ENCODE peak calls at places on chromosomes 3 and 15, in eight cellular contexts. I, G, T, F, P, A, J and E are unnamed samples.

GRCh38 chr3:159881828-159882309 is 106.8 kb upstream of the IL12A start:
- DNase-seq in T (no peak), A (peak), G (no peak), J (no peak), P (peak), F (peak), I (peak), E (peak)

GRCh38 chr3:178325330-178325729 is 210.9 kb upstream of the KCNMB2 start:
- DNase-seq in F (no peak), P (peak), I (peak), A (peak), T (no peak), G (peak), J (no peak), E (peak)

GRCh38 chr3:109325657-109326056 is 9.3 kb upstream of the DPPA2 start:
- DNase-seq in I (no peak), F (no peak), P (no peak), G (no peak), A (no peak), T (no peak), J (no peak), E (no peak)

GRCh38 chr3:23966308-23966707 is 21.2 kb downstream of the NR1D2 start:
- DNase-seq in J (no peak), T (no peak), I (peak), G (no peak), F (no peak), P (peak), A (no peak), E (peak)

GRCh38 chr15:100247228-100248225 is 94.2 kb downstream of the ADAMTS17 start:
- DNase-seq in J (no peak), T (no peak), F (no peak), P (no peak), A (no peak), G (no peak), I (no peak), E (no peak)

GRCh38 chr3:53168175-53168923 is 7.3 kb downstream of the PRKCD start:
- DNase-seq in T (no peak), G (no peak), P (no peak), I (no peak), J (no peak), A (no peak), F (peak), E (no peak)

GRCh38 chr3:127182848-127183714 is 9.8 kb upstream of the PRR23E start:
- DNase-seq in J (no peak), T (peak), F (no peak), A (no peak), I (no peak), P (no peak), G (no peak), E (no peak)

GRCh38 chr15:41256577-41257038 is 25.5 kb downstream of the CHP1 start:
- DNase-seq in I (peak), J (no peak), A (no peak), T (no peak), P (peak), F (no peak), G (no peak), E (no peak)

GRCh38 chr3:32360514-32360869 is 31.2 kb upstream of the CMTM7 start:
- DNase-seq in T (no peak), P (no peak), A (no peak), I (no peak), F (no peak), G (no peak), J (no peak), E (no peak)

GRCh38 chr3:47571391-47572165 is 7.1 kb downstream of the CSPG5 start:
- DNase-seq in J (no peak), P (no peak), A (no peak), I (no peak), T (no peak), G (peak), F (no peak), E (no peak)

GRCh38 chr3:193895409-193895808 is 240.5 kb upstream of the HES1 start:
- DNase-seq in J (no peak), T (no peak), F (no peak), G (no peak), A (no peak), P (no peak), I (no peak), E (no peak)

GRCh38 chr3:37991823-37992222 is 1.2 kb downstream of the VILL start:
- DNase-seq in P (no peak), I (no peak), J (no peak), G (no peak), F (no peak), A (no peak), T (no peak), E (no peak)

GRCh38 chr3:185822221-185822956 is 2.5 kb downstream of the IGF2BP2 start:
- DNase-seq in P (peak), T (no peak), F (no peak), J (no peak), I (peak), A (peak), G (no peak), E (peak)

GRCh38 chr3:73510298-73510697 is 114.4 kb downstream of the PDZRN3 start:
- DNase-seq in I (no peak), F (no peak), A (no peak), J (no peak), G (no peak), P (no peak), T (no peak), E (no peak)

GRCh38 chr3:50255251-50255615 is 13.7 kb upstream of the SEMA3B start:
- DNase-seq in P (peak), A (no peak), I (no peak), F (no peak), T (no peak), G (no peak), J (no peak), E (no peak)

GRCh38 chr3:174958671-174959328 is 99.7 kb downstream of the NAALADL2 start:
- DNase-seq in T (no peak), P (no peak), G (no peak), I (no peak), J (no peak), F (no peak), A (no peak), E (no peak)

GRCh38 chr15:65337436-65338070 is 33.1 kb downstream of the RNU5B-1 start:
- DNase-seq in F (no peak), T (no peak), J (no peak), G (no peak), I (no peak), A (no peak), P (no peak), E (no peak)

GRCh38 chr3:30680789-30681188 is 74.4 kb downstream of the TGFBR2 start:
- DNase-seq in A (no peak), G (peak), J (no peak), I (no peak), F (no peak), T (no peak), P (no peak), E (peak)

GRCh38 chr15:89673162-89673506 is 6.0 kb downstream of the PLIN1 start:
- DNase-seq in P (peak), F (no peak), J (no peak), T (peak), A (no peak), G (no peak), I (peak), E (peak)

GRCh38 chr3:159158801-159159200 is 356.9 kb downstream of the MFSD1 start:
- DNase-seq in J (no peak), G (no peak), P (no peak), A (no peak), F (no peak), I (no peak), T (no peak), E (no peak)

GRCh38 chr15:88704791-88705768 is 66.3 kb downstream of the ISG20 start:
- DNase-seq in P (no peak), G (peak), I (no peak), T (no peak), J (no peak), F (peak), A (no peak), E (peak)

GRCh38 chr3:195870442-195870841 is 37.9 kb downstream of the TNK2 start:
- DNase-seq in T (no peak), F (no peak), J (no peak), I (peak), G (no peak), A (peak), P (no peak), E (no peak)

GRCh38 chr15:48191574-48192225 is at the start of gene CTXN2:
- DNase-seq in G (peak), F (no peak), A (no peak), T (no peak), J (no peak), I (peak), P (no peak), E (no peak)

GRCh38 chr3:133941390-133941789 is 45.7 kb upstream of the RAB6B start:
- DNase-seq in I (peak), P (peak), T (no peak), J (no peak), A (no peak), G (no peak), F (peak), E (peak)

GRCh38 chr3:152519376-152519775 is 250.6 kb downstream of the MBNL1 start:
- DNase-seq in F (no peak), J (no peak), A (no peak), I (no peak), G (no peak), P (no peak), T (no peak), E (no peak)

GRCh38 chr15:99895189-99895955 is 162.1 kb upstream of the LYSMD4 start:
- DNase-seq in F (no peak), P (no peak), T (no peak), A (no peak), J (no peak), I (no peak), G (no peak), E (no peak)

GRCh38 chr3:108877906-108878305 is 55.3 kb downstream of the TRAT1 start:
- DNase-seq in G (no peak), F (no peak), P (peak), A (no peak), J (no peak), I (peak), T (no peak), E (no peak)

GRCh38 chr3:31979006-31979697 is 1.9 kb downstream of the OSBPL10 start:
- DNase-seq in G (no peak), I (no peak), A (no peak), J (no peak), P (no peak), T (no peak), F (no peak), E (peak)

GRCh38 chr15:40047413-40048154 is 8.6 kb upstream of the SRP14 start:
- DNase-seq in A (peak), P (peak), I (peak), T (no peak), F (peak), G (no peak), J (no peak), E (peak)